ENCODE peak calls at places on chromosomes 4 and X, in eight cellular contexts. One of them, this sample, is unnamed.

GRCh38 chr4:73704314-73705055 is 35.9 kb upstream of the CXCL8 start:
- DNase-seq in IMR-90: peak
- DNase-seq in tibial artery: peak
- DNase-seq in astrocyte: peak
- DNase-seq in ascending aorta: peak
- DNase-seq in pancreas: no peak
- DNase-seq in cardiac muscle cell: peak
- DNase-seq in A549: peak
- DNase-seq in this sample: peak

GRCh38 chr4:120517966-120518365 is 404.6 kb downstream of the PRDM5 start:
- DNase-seq in pancreas: no peak
- DNase-seq in astrocyte: peak
- DNase-seq in A549: peak
- DNase-seq in tibial artery: peak
- DNase-seq in IMR-90: peak
- DNase-seq in ascending aorta: peak
- DNase-seq in cardiac muscle cell: peak
- DNase-seq in this sample: peak

GRCh38 chr4:172356002-172356401 is 542.8 kb downstream of the GALNTL6 start:
- DNase-seq in IMR-90: no peak
- DNase-seq in A549: no peak
- DNase-seq in cardiac muscle cell: no peak
- DNase-seq in tibial artery: no peak
- DNase-seq in ascending aorta: no peak
- DNase-seq in pancreas: no peak
- DNase-seq in astrocyte: no peak
- DNase-seq in this sample: no peak

GRCh38 chr4:134668237-134668636 is 466.6 kb upstream of the PABPC4L start:
- DNase-seq in IMR-90: no peak
- DNase-seq in tibial artery: no peak
- DNase-seq in A549: peak
- DNase-seq in pancreas: no peak
- DNase-seq in astrocyte: no peak
- DNase-seq in ascending aorta: no peak
- DNase-seq in cardiac muscle cell: no peak
- DNase-seq in this sample: no peak

GRCh38 chr4:79049840-79050520 is 110.7 kb upstream of the PAQR3 start:
- DNase-seq in astrocyte: no peak
- DNase-seq in A549: no peak
- DNase-seq in tibial artery: no peak
- DNase-seq in IMR-90: no peak
- DNase-seq in ascending aorta: no peak
- DNase-seq in pancreas: no peak
- DNase-seq in cardiac muscle cell: no peak
- DNase-seq in this sample: no peak

GRCh38 chrX:151902813-151903591 is 9.7 kb upstream of the MAGEA4 start:
- DNase-seq in A549: peak
- DNase-seq in tibial artery: peak
- DNase-seq in ascending aorta: no peak
- DNase-seq in IMR-90: peak
- DNase-seq in astrocyte: peak
- DNase-seq in pancreas: no peak
- DNase-seq in cardiac muscle cell: peak
- DNase-seq in this sample: peak

GRCh38 chr4:92270908-92271307 is 32.9 kb upstream of the GRID2 start:
- DNase-seq in IMR-90: no peak
- DNase-seq in tibial artery: no peak
- DNase-seq in cardiac muscle cell: peak
- DNase-seq in ascending aorta: no peak
- DNase-seq in pancreas: no peak
- DNase-seq in astrocyte: no peak
- DNase-seq in A549: peak
- DNase-seq in this sample: no peak

GRCh38 chrX:68932611-68933010 is 103.8 kb downstream of the EFNB1 start:
- DNase-seq in cardiac muscle cell: peak
- DNase-seq in tibial artery: no peak
- DNase-seq in pancreas: no peak
- DNase-seq in astrocyte: no peak
- DNase-seq in ascending aorta: no peak
- DNase-seq in A549: no peak
- DNase-seq in IMR-90: no peak
- DNase-seq in this sample: no peak

GRCh38 chrX:131729295-131729694 is 185.4 kb downstream of the OR13H1 start:
- DNase-seq in IMR-90: peak
- DNase-seq in ascending aorta: peak
- DNase-seq in A549: peak
- DNase-seq in cardiac muscle cell: no peak
- DNase-seq in astrocyte: peak
- DNase-seq in tibial artery: no peak
- DNase-seq in pancreas: peak
- DNase-seq in this sample: no peak

GRCh38 chrX:84956304-84956703 is 47.4 kb upstream of the APOOL start:
- DNase-seq in pancreas: no peak
- DNase-seq in ascending aorta: no peak
- DNase-seq in IMR-90: no peak
- DNase-seq in cardiac muscle cell: no peak
- DNase-seq in tibial artery: no peak
- DNase-seq in A549: no peak
- DNase-seq in astrocyte: no peak
- DNase-seq in this sample: no peak

GRCh38 chrX:136708348-136708747 is 60.4 kb downstream of the CD40LG start:
- DNase-seq in pancreas: no peak
- DNase-seq in cardiac muscle cell: no peak
- DNase-seq in ascending aorta: no peak
- DNase-seq in IMR-90: peak
- DNase-seq in A549: peak
- DNase-seq in astrocyte: no peak
- DNase-seq in tibial artery: no peak
- DNase-seq in this sample: no peak

GRCh38 chrX:129574214-129574613 is 34.2 kb downstream of the OCRL start:
- DNase-seq in astrocyte: no peak
- DNase-seq in A549: no peak
- DNase-seq in cardiac muscle cell: no peak
- DNase-seq in ascending aorta: no peak
- DNase-seq in IMR-90: no peak
- DNase-seq in tibial artery: no peak
- DNase-seq in pancreas: no peak
- DNase-seq in this sample: no peak

GRCh38 chr4:7717946-7718490 is 221.6 kb downstream of the AFAP1 start:
- DNase-seq in A549: no peak
- DNase-seq in IMR-90: no peak
- DNase-seq in pancreas: no peak
- DNase-seq in tibial artery: no peak
- DNase-seq in cardiac muscle cell: no peak
- DNase-seq in astrocyte: no peak
- DNase-seq in ascending aorta: no peak
- DNase-seq in this sample: no peak

GRCh38 chr4:76723916-76724315 is 174.0 kb downstream of the SOWAHB start:
- DNase-seq in astrocyte: peak
- DNase-seq in A549: peak
- DNase-seq in tibial artery: no peak
- DNase-seq in pancreas: no peak
- DNase-seq in ascending aorta: no peak
- DNase-seq in cardiac muscle cell: peak
- DNase-seq in IMR-90: peak
- DNase-seq in this sample: peak

GRCh38 chr4:102047616-102048015 is 257.1 kb downstream of the BANK1 start:
- DNase-seq in A549: no peak
- DNase-seq in astrocyte: no peak
- DNase-seq in pancreas: no peak
- DNase-seq in tibial artery: no peak
- DNase-seq in IMR-90: no peak
- DNase-seq in cardiac muscle cell: no peak
- DNase-seq in ascending aorta: no peak
- DNase-seq in this sample: no peak

GRCh38 chr4:143399113-143399949 is 62.7 kb downstream of the GAB1 start:
- DNase-seq in cardiac muscle cell: peak
- DNase-seq in pancreas: no peak
- DNase-seq in astrocyte: no peak
- DNase-seq in ascending aorta: no peak
- DNase-seq in IMR-90: peak
- DNase-seq in tibial artery: no peak
- DNase-seq in A549: peak
- DNase-seq in this sample: no peak

GRCh38 chr4:87529187-87529586 is at the start of gene SPARCL1:
- DNase-seq in cardiac muscle cell: peak
- DNase-seq in IMR-90: no peak
- DNase-seq in astrocyte: no peak
- DNase-seq in pancreas: no peak
- DNase-seq in A549: no peak
- DNase-seq in tibial artery: peak
- DNase-seq in ascending aorta: peak
- DNase-seq in this sample: no peak
- H3K27ac ChIP-seq in cardiac muscle cell: no peak
- H3K27ac ChIP-seq in IMR-90: no peak
- H3K27ac ChIP-seq in astrocyte: no peak
- H3K27ac ChIP-seq in pancreas: peak
- H3K27ac ChIP-seq in A549: no peak
- H3K27ac ChIP-seq in tibial artery: peak
- H3K27ac ChIP-seq in ascending aorta: peak
- H3K27ac ChIP-seq in this sample: no peak

GRCh38 chr4:123191728-123192127 is 204.9 kb upstream of the SPRY1 start:
- DNase-seq in IMR-90: no peak
- DNase-seq in astrocyte: no peak
- DNase-seq in ascending aorta: no peak
- DNase-seq in pancreas: no peak
- DNase-seq in tibial artery: no peak
- DNase-seq in A549: no peak
- DNase-seq in cardiac muscle cell: no peak
- DNase-seq in this sample: no peak

GRCh38 chr4:123190176-123190575 is 206.4 kb upstream of the SPRY1 start:
- DNase-seq in ascending aorta: no peak
- DNase-seq in cardiac muscle cell: no peak
- DNase-seq in tibial artery: no peak
- DNase-seq in A549: no peak
- DNase-seq in astrocyte: no peak
- DNase-seq in pancreas: no peak
- DNase-seq in IMR-90: no peak
- DNase-seq in this sample: no peak

GRCh38 chr4:123198706-123199105 is 197.9 kb upstream of the SPRY1 start:
- DNase-seq in ascending aorta: no peak
- DNase-seq in tibial artery: no peak
- DNase-seq in cardiac muscle cell: no peak
- DNase-seq in pancreas: no peak
- DNase-seq in IMR-90: peak
- DNase-seq in A549: no peak
- DNase-seq in astrocyte: peak
- DNase-seq in this sample: no peak

DNA sequence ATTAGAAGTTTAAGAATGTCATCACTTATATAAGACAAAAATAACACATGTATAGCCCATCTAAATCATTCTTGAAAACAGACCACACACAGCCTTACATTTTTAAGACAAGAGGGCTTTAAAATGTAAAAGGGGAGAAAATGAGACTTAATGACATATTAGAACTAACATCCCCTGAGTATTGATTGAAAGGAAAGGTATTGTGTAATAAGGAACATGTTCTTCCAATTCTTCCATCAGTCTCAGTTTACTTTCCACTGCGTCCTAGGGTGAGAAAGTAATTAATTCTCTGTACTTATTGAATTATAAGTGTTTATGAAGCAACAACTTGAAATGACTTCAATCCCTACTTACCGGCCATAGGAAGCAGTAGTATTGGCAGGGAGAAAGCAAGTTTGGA is 202.8 kb upstream of the SPRY1 start:
- DNase-seq in tibial artery: no peak
- DNase-seq in pancreas: no peak
- DNase-seq in cardiac muscle cell: no peak
- DNase-seq in A549: no peak
- DNase-seq in IMR-90: no peak
- DNase-seq in ascending aorta: no peak
- DNase-seq in astrocyte: no peak
- DNase-seq in this sample: no peak
- TF ChIP-seq CTCF in tibial artery: no peak
- TF ChIP-seq CTCF in pancreas: no peak
- TF ChIP-seq CTCF in cardiac muscle cell: no peak
- TF ChIP-seq CTCF in A549: no peak
- TF ChIP-seq CTCF in IMR-90: no peak
- TF ChIP-seq CTCF in ascending aorta: no peak
- TF ChIP-seq CTCF in astrocyte: no peak
- TF ChIP-seq CTCF in this sample: no peak

GRCh38 chrX:2406891-2407518 is 93.8 kb downstream of the DHRSX start:
- DNase-seq in A549: no peak
- DNase-seq in cardiac muscle cell: no peak
- DNase-seq in ascending aorta: no peak
- DNase-seq in tibial artery: no peak
- DNase-seq in astrocyte: no peak
- DNase-seq in pancreas: no peak
- DNase-seq in IMR-90: no peak
- DNase-seq in this sample: no peak

GRCh38 chrX:2412131-2412530 is 88.6 kb downstream of the DHRSX start:
- DNase-seq in IMR-90: no peak
- DNase-seq in astrocyte: no peak
- DNase-seq in cardiac muscle cell: no peak
- DNase-seq in ascending aorta: no peak
- DNase-seq in A549: no peak
- DNase-seq in tibial artery: no peak
- DNase-seq in pancreas: no peak
- DNase-seq in this sample: no peak

GRCh38 chrX:2408856-2409255 is 91.9 kb downstream of the DHRSX start:
- DNase-seq in tibial artery: no peak
- DNase-seq in IMR-90: no peak
- DNase-seq in A549: no peak
- DNase-seq in astrocyte: no peak
- DNase-seq in pancreas: no peak
- DNase-seq in cardiac muscle cell: no peak
- DNase-seq in ascending aorta: no peak
- DNase-seq in this sample: no peak

GRCh38 chrX:2410279-2411020 is 90.3 kb downstream of the DHRSX start:
- DNase-seq in astrocyte: no peak
- DNase-seq in A549: peak
- DNase-seq in ascending aorta: no peak
- DNase-seq in IMR-90: no peak
- DNase-seq in pancreas: no peak
- DNase-seq in tibial artery: no peak
- DNase-seq in cardiac muscle cell: no peak
- DNase-seq in this sample: peak

GRCh38 chrX:2409796-2410195 is 91.0 kb downstream of the DHRSX start:
- DNase-seq in cardiac muscle cell: no peak
- DNase-seq in A549: no peak
- DNase-seq in IMR-90: no peak
- DNase-seq in tibial artery: no peak
- DNase-seq in pancreas: no peak
- DNase-seq in astrocyte: no peak
- DNase-seq in ascending aorta: no peak
- DNase-seq in this sample: no peak
- H3K27ac ChIP-seq in cardiac muscle cell: no peak
- H3K27ac ChIP-seq in A549: peak
- H3K27ac ChIP-seq in IMR-90: no peak
- H3K27ac ChIP-seq in tibial artery: no peak
- H3K27ac ChIP-seq in pancreas: no peak
- H3K27ac ChIP-seq in astrocyte: no peak
- H3K27ac ChIP-seq in ascending aorta: no peak
- H3K27ac ChIP-seq in this sample: no peak

DNA sequence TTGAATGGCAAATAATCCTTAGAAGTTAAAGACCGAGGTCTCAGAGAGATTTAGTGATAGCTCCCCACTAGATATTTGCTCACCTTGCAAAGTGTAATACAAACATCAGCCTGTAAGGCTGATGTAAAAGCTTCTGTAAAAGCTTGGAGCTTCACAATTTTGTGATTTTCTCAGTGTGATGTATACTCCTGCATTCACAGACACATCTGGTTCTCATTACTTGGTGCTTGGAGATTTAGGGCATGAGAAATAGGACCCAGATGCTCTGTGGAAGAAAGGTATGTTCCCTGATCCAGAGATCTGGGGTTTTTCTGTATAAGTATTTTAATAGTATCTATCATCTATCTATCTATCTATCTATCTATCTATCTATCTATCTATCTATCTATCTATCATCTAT is 1664.3 kb downstream of the C4orf33 start:
- DNase-seq in tibial artery: no peak
- DNase-seq in cardiac muscle cell: no peak
- DNase-seq in pancreas: no peak
- DNase-seq in astrocyte: no peak
- DNase-seq in A549: no peak
- DNase-seq in ascending aorta: no peak
- DNase-seq in IMR-90: no peak
- DNase-seq in this sample: no peak
- TF ChIP-seq CTCF in tibial artery: no peak
- TF ChIP-seq CTCF in cardiac muscle cell: no peak
- TF ChIP-seq CTCF in pancreas: no peak
- TF ChIP-seq CTCF in astrocyte: no peak
- TF ChIP-seq CTCF in A549: no peak
- TF ChIP-seq CTCF in ascending aorta: no peak
- TF ChIP-seq CTCF in IMR-90: no peak
- TF ChIP-seq CTCF in this sample: no peak

This sample was measured in foreskin keratinocyte.